ENCODE peak calls at places on chromosomes 2 and 18, in five cellular contexts. I is nephron progenitor cell, Q is choroid plexus epithelial cell, A is GM10248, E is psoas muscle. L is an unnamed sample.

GRCh38 chr18:13221821-13222220 is 3.3 kb downstream of the LDLRAD4 start:
- DNase-seq in I (no peak), Q (no peak), A (no peak), E (peak), L (no peak)

GRCh38 chr18:57619881-57620280 is 1.8 kb downstream of the NARS1 start:
- DNase-seq in I (no peak), Q (no peak), A (no peak), E (no peak), L (no peak)

GRCh38 chr2:185835974-185836373 is 97.4 kb downstream of the FSIP2 start:
- DNase-seq in I (no peak), Q (no peak), A (no peak), E (no peak), L (no peak)

GRCh38 chr2:3335001-3335400 is 42.6 kb downstream of the EIPR1 start:
- DNase-seq in I (no peak), Q (no peak), A (no peak), E (no peak), L (no peak)

GRCh38 chr2:218717262-218717661 is 6.6 kb downstream of the TTLL4 start:
- DNase-seq in I (no peak), Q (peak), A (no peak), E (no peak), L (peak)

GRCh38 chr18:71028285-71028762 is 739.5 kb downstream of the SOCS6 start:
- DNase-seq in I (no peak), Q (peak), A (no peak), E (no peak), L (no peak)

GRCh38 chr18:62498616-62499262 is 24.1 kb upstream of the ZCCHC2 start:
- DNase-seq in I (no peak), Q (no peak), A (no peak), E (no peak), L (no peak)

GRCh38 chr18:77077401-77077800 is 55.2 kb downstream of the MBP start:
- DNase-seq in I (no peak), Q (no peak), A (no peak), E (no peak), L (no peak)

GRCh38 chr2:199348871-199349270 is 108.9 kb downstream of the SATB2 start:
- DNase-seq in I (no peak), Q (no peak), A (no peak), E (no peak), L (no peak)

GRCh38 chr2:174610243-174610995 is 12.8 kb upstream of the WIPF1 start:
- DNase-seq in I (no peak), Q (no peak), A (no peak), E (no peak), L (no peak)

GRCh38 chr18:12639990-12640880 is 17.7 kb downstream of the SPIRE1 start:
- DNase-seq in I (no peak), Q (peak), A (no peak), E (no peak), L (peak)

GRCh38 chr2:187575081-187576067 is 21.1 kb upstream of the TFPI start:
- DNase-seq in I (no peak), Q (peak), A (no peak), E (no peak), L (peak)

GRCh38 chr2:8646731-8647461 is 35.0 kb upstream of the ID2 start:
- DNase-seq in I (no peak), Q (no peak), A (no peak), E (no peak), L (no peak)

GRCh38 chr2:158742536-158742935 is 52.6 kb upstream of the DAPL1 start:
- DNase-seq in I (no peak), Q (no peak), A (no peak), E (no peak), L (no peak)

GRCh38 chr2:20561703-20562454 is 89.0 kb downstream of the HS1BP3 start:
- DNase-seq in I (no peak), Q (peak), A (no peak), E (no peak), L (peak)

GRCh38 chr2:43210467-43211303 is 15.7 kb downstream of the ZFP36L2 start:
- DNase-seq in I (no peak), Q (peak), A (no peak), E (peak), L (no peak)

GRCh38 chr2:3198119-3198518 is 179.5 kb downstream of the EIPR1 start:
- DNase-seq in I (peak), Q (peak), A (no peak), E (no peak), L (no peak)

GRCh38 chr2:143936758-143937562 is 583.0 kb downstream of the ZEB2 start:
- DNase-seq in I (peak), Q (peak), A (peak), E (peak), L (no peak)

GRCh38 chr2:70561893-70562292 is 8.3 kb upstream of the TGFA start:
- DNase-seq in I (no peak), Q (no peak), A (no peak), E (no peak), L (no peak)

GRCh38 chr18:27838230-27838629 is 338.7 kb downstream of the CDH2 start:
- DNase-seq in I (no peak), Q (no peak), A (no peak), E (no peak), L (peak)
- TF ChIP-seq CTCF in I (no peak), Q (peak), A (no peak), E (no peak), L (no peak)

GRCh38 chr2:101188683-101189405 is 37.7 kb upstream of the TBC1D8 start:
- DNase-seq in I (peak), Q (peak), A (no peak), E (no peak), L (peak)
- TF ChIP-seq CTCF in I (no peak), Q (peak), A (peak), E (peak), L (peak)

GRCh38 chr2:41400057-41400665 is 647.7 kb upstream of the PKDCC start:
- DNase-seq in I (peak), Q (peak), A (no peak), E (no peak), L (peak)
- TF ChIP-seq CTCF in I (peak), Q (peak), A (peak), E (no peak), L (peak)

GRCh38 chr2:229748950-229749349 is 34.6 kb upstream of the DNER start:
- DNase-seq in I (no peak), Q (no peak), A (no peak), E (no peak), L (peak)
- TF ChIP-seq CTCF in I (no peak), Q (no peak), A (no peak), E (no peak), L (peak)

DNA sequence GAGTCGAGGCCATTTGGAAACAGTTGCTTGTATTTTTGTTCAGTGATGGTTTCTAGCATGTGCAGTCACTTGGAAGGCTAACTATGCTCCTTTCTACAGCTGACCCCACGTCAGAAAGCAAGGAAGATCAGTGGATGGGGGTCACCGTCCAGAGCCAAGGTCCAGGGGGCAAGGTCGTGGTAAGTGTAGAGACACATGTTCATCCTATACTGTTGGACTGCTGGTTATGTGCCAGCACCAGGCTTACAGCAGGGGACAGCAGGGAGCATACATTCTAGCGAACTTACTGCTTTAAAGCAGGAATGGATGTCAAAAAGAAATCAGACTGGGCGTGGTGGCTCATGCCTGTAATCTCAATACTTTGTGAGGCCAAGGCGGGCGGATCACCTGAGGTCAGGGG is 40.0 kb downstream of the ITGA6 start:
- DNase-seq in I (no peak), Q (peak), A (no peak), E (no peak), L (no peak)
- TF ChIP-seq CTCF in I (peak), Q (peak), A (no peak), E (no peak), L (no peak)

DNA sequence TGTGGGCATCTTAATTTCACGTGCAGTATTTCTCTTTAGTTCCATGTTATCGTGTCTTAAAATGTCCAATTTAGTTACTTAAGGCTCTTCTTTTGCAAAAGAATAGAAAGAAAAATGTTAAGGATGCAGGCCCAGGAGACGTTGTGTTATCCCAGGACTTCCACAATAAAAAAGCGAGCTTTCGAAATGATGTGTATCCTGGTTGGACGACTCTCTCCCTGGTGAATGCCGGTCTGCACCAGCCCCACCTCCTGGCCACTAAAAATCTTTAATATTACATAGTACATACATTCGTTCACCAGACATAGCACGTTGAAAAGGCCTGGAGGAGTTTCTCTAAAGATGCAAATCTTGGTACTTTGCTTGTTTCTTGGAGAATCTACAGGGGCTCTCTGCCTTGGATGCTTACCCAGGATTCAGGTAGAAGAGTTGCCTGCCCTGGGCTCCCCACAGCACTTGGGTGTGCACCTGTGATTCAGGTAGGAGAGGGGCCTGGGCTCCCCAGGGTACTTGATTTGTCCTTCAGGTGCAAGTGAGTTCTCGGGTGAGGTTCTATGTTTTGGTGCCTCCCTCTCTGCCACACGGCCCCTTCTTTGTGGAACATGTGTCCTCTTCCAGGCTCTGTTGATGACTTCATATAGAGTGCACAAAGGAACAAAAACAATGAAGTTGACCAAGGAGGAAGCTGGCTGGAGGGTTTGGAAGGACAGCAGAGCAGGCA is 26.6 kb downstream of the TWIST2 start:
- DNase-seq in I (no peak), Q (no peak), A (no peak), E (no peak), L (no peak)
- TF ChIP-seq CTCF in I (no peak), Q (no peak), A (no peak), E (no peak), L (no peak)

GRCh38 chr2:190117305-190117704 is 54.8 kb upstream of the MSTN start:
- DNase-seq in I (no peak), Q (no peak), A (no peak), E (no peak), L (no peak)

GRCh38 chr2:190119257-190119656 is 56.7 kb upstream of the MSTN start:
- DNase-seq in I (peak), Q (peak), A (no peak), E (no peak), L (no peak)

GRCh38 chr2:190119948-190120347 is 57.4 kb upstream of the MSTN start:
- DNase-seq in I (no peak), Q (peak), A (no peak), E (no peak), L (no peak)

GRCh38 chr2:190123956-190124355 is 61.4 kb upstream of the MSTN start:
- DNase-seq in I (no peak), Q (peak), A (no peak), E (no peak), L (no peak)

DNA sequence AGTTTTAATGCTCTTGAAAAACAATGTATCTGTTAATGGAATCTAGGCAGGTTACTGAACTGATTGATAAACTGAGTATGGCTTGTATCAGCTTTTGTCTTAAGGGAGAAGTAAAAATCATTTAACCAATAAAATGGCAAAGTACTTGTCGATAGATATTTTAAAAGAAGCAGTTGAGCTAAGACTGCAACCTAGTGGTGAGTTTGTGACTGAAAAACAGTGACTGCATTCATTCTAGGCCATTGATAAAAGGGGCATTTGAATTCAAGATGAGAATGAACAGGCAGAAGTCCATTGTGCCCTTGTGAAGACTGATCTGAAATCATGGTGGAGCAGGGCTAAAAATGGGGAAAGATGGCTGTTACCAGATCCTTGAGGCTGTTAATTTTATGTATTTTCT is 59.4 kb upstream of the MSTN start:
- DNase-seq in I (no peak), Q (peak), A (peak), E (no peak), L (peak)
- TF ChIP-seq CTCF in I (peak), Q (peak), A (peak), E (peak), L (peak)

L was measured in MCF 10A.